ENCODE peak calls at places on chromosomes 6 and 20, in eight cellular contexts. S is body of pancreas; Q is fibroblast of lung; E is amniotic stem cell; K is ACHN; D is PC-3; Z is HCT116; A is CD8-positive, alpha-beta memory T cell. F is an unnamed sample.

GRCh38 chr6:152922706-152923105 is 60.1 kb downstream of the FBXO5 start:
- DNase-seq in E (no peak), S (no peak), K (no peak), A (no peak), Q (no peak), D (no peak), Z (no peak), F (no peak)

GRCh38 chr6:163260111-163260895 is 154.2 kb upstream of the QKI start:
- DNase-seq in K (no peak), D (no peak), A (no peak), S (no peak), Z (no peak), E (no peak), Q (peak; percentile 14), F (no peak)

GRCh38 chr6:82363368-82364086 is at the start of gene TPBG:
- DNase-seq in S (peak; percentile 54), E (peak; percentile 64), K (peak; percentile 51), A (peak; percentile 4), D (peak; percentile 69), Q (peak; percentile 56), Z (peak; percentile 47), F (no peak)

GRCh38 chr6:99416892-99417767 is 8.0 kb downstream of the PNISR start:
- DNase-seq in S (no peak), A (no peak), Q (no peak), K (no peak), D (no peak), Z (no peak), E (no peak), F (no peak)

GRCh38 chr6:39934060-39934757 is at the start of gene MOCS1:
- DNase-seq in Q (peak; percentile 75), Z (peak; percentile 32), K (peak; percentile 70), D (peak; percentile 54), E (no peak), A (peak; percentile 4), S (peak; percentile 84), F (peak; percentile 91)

GRCh38 chr20:2093200-2093781 is 8.3 kb upstream of the STK35 start:
- DNase-seq in E (no peak), Z (peak; percentile 46), D (peak; percentile 60), S (no peak), K (peak; percentile 24), Q (peak; percentile 5), A (no peak), F (no peak)

GRCh38 chr6:154403803-154404202 is 47.2 kb upstream of the IPCEF1 start:
- DNase-seq in Z (no peak), Q (peak; percentile 85), S (no peak), A (no peak), K (peak; percentile 19), D (peak; percentile 41), E (peak; percentile 17), F (no peak)

GRCh38 chr6:119609865-119610264 is 260.3 kb upstream of the MAN1A1 start:
- DNase-seq in A (no peak), E (no peak), Z (no peak), Q (no peak), S (no peak), D (no peak), K (no peak), F (no peak)

GRCh38 chr20:44034965-44035635 is 120.4 kb downstream of the TOX2 start:
- DNase-seq in A (no peak), K (no peak), E (no peak), Z (no peak), D (no peak), S (no peak), Q (no peak), F (peak; percentile 43)

GRCh38 chr6:37916149-37916548 is 96.6 kb downstream of the ZFAND3 start:
- DNase-seq in K (no peak), S (no peak), D (no peak), Q (no peak), A (no peak), E (no peak), Z (no peak), F (no peak)

GRCh38 chr6:16918586-16918985 is 157.3 kb upstream of the ATXN1 start:
- DNase-seq in Q (no peak), K (no peak), E (no peak), A (no peak), Z (no peak), S (no peak), D (no peak), F (no peak)

GRCh38 chr20:51359401-51359800 is 183.1 kb downstream of the NFATC2 start:
- DNase-seq in A (no peak), Z (no peak), D (peak; percentile 86), Q (no peak), K (no peak), E (no peak), S (no peak), F (no peak)

F was measured in cardiac septum.